ENCODE peak calls at places on chromosomes 7 and 10, in seven cellular contexts. J, G, E, X, L, I and B are unnamed samples.

GRCh38 chr7:41816111-41816510 is 113.2 kb upstream of the INHBA start:
- DNase-seq in I (no peak), X (no peak), G (peak), J (no peak), E (no peak), L (no peak), B (no peak)

GRCh38 chr7:143381427-143382125 is 431 bp downstream of the ZYX start:
- DNase-seq in J (no peak), L (no peak), G (peak), I (peak), X (peak), E (no peak), B (no peak)

GRCh38 chr7:5139998-5140397 is 50.0 kb upstream of the WIPI2 start:
- DNase-seq in G (peak), L (no peak), E (no peak), X (peak), I (no peak), J (peak), B (no peak)

GRCh38 chr10:125264091-125264490 is 103.7 kb upstream of the CTBP2 start:
- DNase-seq in I (no peak), X (no peak), E (no peak), L (no peak), G (no peak), J (no peak), B (no peak)

GRCh38 chr7:150950496-150951180 is 27.5 kb downstream of the KCNH2 start:
- DNase-seq in J (no peak), G (no peak), E (no peak), L (no peak), X (no peak), I (no peak), B (no peak)

GRCh38 chr7:36130236-36130945 is 22.7 kb upstream of the EEPD1 start:
- DNase-seq in L (no peak), I (no peak), X (no peak), E (no peak), G (no peak), J (no peak), B (no peak)

GRCh38 chr7:99855236-99855635 is 21.6 kb downstream of the OR2AE1 start:
- DNase-seq in I (no peak), L (no peak), X (no peak), G (no peak), J (no peak), E (no peak), B (no peak)

GRCh38 chr7:128963327-128963757 is 25.6 kb downstream of the IRF5 start:
- DNase-seq in L (no peak), J (no peak), G (no peak), I (no peak), E (no peak), X (peak), B (no peak)

GRCh38 chr10:1109795-1110673 is 53.8 kb downstream of the WDR37 start:
- DNase-seq in I (peak), G (peak), E (peak), L (no peak), J (peak), X (peak), B (no peak)

GRCh38 chr7:43639858-43640491 is 57.1 kb downstream of the STK17A start:
- DNase-seq in G (peak), L (peak), J (peak), I (peak), E (no peak), X (peak), B (no peak)

GRCh38 chr10:17166699-17167098 is 34.8 kb downstream of the TRDMT1 start:
- DNase-seq in X (no peak), G (peak), E (no peak), J (no peak), I (no peak), L (no peak), B (no peak)

GRCh38 chr10:16986406-16987128 is 143.0 kb downstream of the CUBN start:
- DNase-seq in I (no peak), L (no peak), G (no peak), E (no peak), J (no peak), X (peak), B (no peak)

GRCh38 chr7:132836746-132837145 is 245.1 kb downstream of the CHCHD3 start:
- DNase-seq in G (no peak), X (peak), I (peak), J (no peak), E (no peak), L (no peak), B (no peak)

GRCh38 chr7:66921396-66921917 is 432 bp downstream of the TMEM248 start:
- DNase-seq in L (no peak), J (no peak), X (peak), I (peak), E (peak), G (peak), B (no peak)

GRCh38 chr10:963186-963585 is 25.0 kb upstream of the GTPBP4 start:
- DNase-seq in E (no peak), X (no peak), I (no peak), L (no peak), J (no peak), G (no peak), B (no peak)

GRCh38 chr7:68146970-68147369 is 1150.3 kb downstream of the TYW1 start:
- DNase-seq in G (no peak), J (no peak), I (no peak), X (no peak), E (no peak), L (no peak), B (no peak)

GRCh38 chr10:6179078-6179477 is 23.7 kb upstream of the PFKFB3 start:
- DNase-seq in J (no peak), L (no peak), X (no peak), E (no peak), G (no peak), I (no peak), B (no peak)